ENCODE peak calls at places on chromosome 5, in four cellular contexts. Y is tibial nerve, G is astrocyte of the spinal cord, A is AG04450. D is an unnamed sample.

GRCh38 chr5:175788155-175788787 is 83.1 kb upstream of the CPLX2 start:
- DNase-seq in Y (no peak), G (no peak), A (no peak), D (no peak)

GRCh38 chr5:139711852-139712171 is 63.7 kb downstream of the CXXC5 start:
- DNase-seq in Y (no peak), G (no peak), A (no peak), D (no peak)

GRCh38 chr5:75461679-75462078 is 49.8 kb downstream of the CERT1 start:
- DNase-seq in Y (no peak), G (no peak), A (no peak), D (no peak)

GRCh38 chr5:139058121-139058520 is 140.0 kb downstream of the SIL1 start:
- DNase-seq in Y (no peak), G (peak), A (no peak), D (no peak)

GRCh38 chr5:102540251-102540812 is 41.5 kb upstream of the SLCO6A1 start:
- DNase-seq in Y (no peak), G (no peak), A (no peak), D (no peak)

GRCh38 chr5:159695741-159696294 is 220.5 kb upstream of the ADRA1B start:
- DNase-seq in Y (no peak), G (no peak), A (no peak), D (no peak)

GRCh38 chr5:138138949-138139775 is at the start of gene NME5:
- DNase-seq in Y (no peak), G (peak), A (no peak), D (peak)

GRCh38 chr5:172775326-172776234 is 4.6 kb upstream of the DUSP1 start:
- DNase-seq in Y (peak), G (peak), A (no peak), D (no peak)

GRCh38 chr5:147737921-147738320 is 44.6 kb downstream of the JAKMIP2 start:
- DNase-seq in Y (no peak), G (no peak), A (no peak), D (no peak)

GRCh38 chr5:39119404-39120051 is 45.3 kb upstream of the RICTOR start:
- DNase-seq in Y (no peak), G (no peak), A (no peak), D (no peak)

GRCh38 chr5:141439411-141440141 is 9.3 kb downstream of the PCDHGA12 start:
- DNase-seq in Y (no peak), G (no peak), A (no peak), D (no peak)

GRCh38 chr5:135269224-135269623 is 129.8 kb downstream of the MACROH2A1 start:
- DNase-seq in Y (no peak), G (peak), A (no peak), D (no peak)

GRCh38 chr5:91339053-91339710 is 43.9 kb downstream of the ARRDC3 start:
- DNase-seq in Y (no peak), G (peak), A (no peak), D (no peak)

GRCh38 chr5:15621094-15621493 is 121.1 kb downstream of the FBXL7 start:
- DNase-seq in Y (no peak), G (peak), A (no peak), D (no peak)

GRCh38 chr5:139451878-139452660 is 10.5 kb downstream of the ECSCR start:
- DNase-seq in Y (no peak), G (no peak), A (no peak), D (no peak)

GRCh38 chr5:3590967-3591900 is 4.4 kb upstream of the IRX1 start:
- DNase-seq in Y (no peak), G (no peak), A (no peak), D (no peak)

GRCh38 chr5:466661-467310 is 23.8 kb downstream of the EXOC3 start:
- DNase-seq in Y (peak), G (no peak), A (no peak), D (no peak)

GRCh38 chr5:120841830-120842229 is 377.7 kb downstream of the PRR16 start:
- DNase-seq in Y (no peak), G (no peak), A (no peak), D (no peak)

GRCh38 chr5:150208187-150209015 is 18.5 kb downstream of the SLC6A7 start:
- DNase-seq in Y (no peak), G (peak), A (no peak), D (no peak)

GRCh38 chr5:17132444-17133083 is 84.9 kb upstream of the BASP1 start:
- DNase-seq in Y (no peak), G (peak), A (no peak), D (no peak)

GRCh38 chr5:181061645-181062044 is 21.6 kb downstream of the BTNL9 start:
- DNase-seq in Y (no peak), G (no peak), A (no peak), D (no peak)

GRCh38 chr5:74865293-74865798 is 841 bp downstream of the FAM169A start:
- DNase-seq in Y (no peak), G (no peak), A (no peak), D (no peak)

GRCh38 chr5:106876665-106877194 is 794.0 kb downstream of the EFNA5 start:
- DNase-seq in Y (no peak), G (no peak), A (no peak), D (no peak)

GRCh38 chr5:103375356-103375755 is 116.8 kb downstream of the MACIR start:
- DNase-seq in Y (no peak), G (peak), A (peak), D (no peak)

GRCh38 chr5:78467744-78468357 is 107.4 kb downstream of the SCAMP1 start:
- DNase-seq in Y (no peak), G (peak), A (peak), D (no peak)

GRCh38 chr5:37734114-37734513 is 105.7 kb downstream of the GDNF start:
- DNase-seq in Y (no peak), G (no peak), A (no peak), D (no peak)

GRCh38 chr5:118451697-118452247 is 536.6 kb downstream of the DTWD2 start:
- DNase-seq in Y (no peak), G (no peak), A (no peak), D (no peak)

GRCh38 chr5:89117131-89117644 is 234.2 kb upstream of the MEF2C start:
- DNase-seq in Y (no peak), G (no peak), A (no peak), D (no peak)

GRCh38 chr5:33964132-33964531 is 20.4 kb downstream of the SLC45A2 start:
- DNase-seq in Y (no peak), G (no peak), A (no peak), D (no peak)

GRCh38 chr5:168261212-168261575 is 30.3 kb upstream of the WWC1 start:
- DNase-seq in Y (no peak), G (no peak), A (no peak), D (no peak)
- TF ChIP-seq CTCF in Y (no peak), G (no peak), A (no peak), D (no peak)

GRCh38 chr5:12023614-12024241 is 119.5 kb upstream of the CTNND2 start:
- DNase-seq in Y (no peak), G (peak), A (no peak), D (no peak)
- TF ChIP-seq CTCF in Y (peak), G (peak), A (peak), D (peak)

DNA sequence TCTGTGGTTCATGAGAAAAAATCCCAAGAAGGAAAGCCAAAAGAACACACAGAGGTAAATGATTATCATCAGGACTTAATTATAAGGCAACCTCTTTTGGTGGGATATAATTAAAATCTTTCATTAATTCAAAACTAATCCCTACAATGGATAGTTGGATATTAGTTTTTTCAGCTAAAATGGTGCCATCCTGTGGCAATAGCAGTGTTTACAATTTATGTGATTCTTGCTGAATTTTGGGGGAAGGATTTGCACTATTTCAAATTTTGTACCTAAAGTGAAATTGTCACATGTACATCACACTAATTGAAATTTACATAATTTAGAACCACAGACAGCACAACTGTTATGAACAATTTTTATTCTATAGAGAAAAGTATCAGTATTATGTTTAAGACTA is 67.0 kb downstream of the CAST start:
- DNase-seq in Y (no peak), G (no peak), A (no peak), D (no peak)
- TF ChIP-seq CTCF in Y (no peak), G (peak), A (peak), D (peak)

DNA sequence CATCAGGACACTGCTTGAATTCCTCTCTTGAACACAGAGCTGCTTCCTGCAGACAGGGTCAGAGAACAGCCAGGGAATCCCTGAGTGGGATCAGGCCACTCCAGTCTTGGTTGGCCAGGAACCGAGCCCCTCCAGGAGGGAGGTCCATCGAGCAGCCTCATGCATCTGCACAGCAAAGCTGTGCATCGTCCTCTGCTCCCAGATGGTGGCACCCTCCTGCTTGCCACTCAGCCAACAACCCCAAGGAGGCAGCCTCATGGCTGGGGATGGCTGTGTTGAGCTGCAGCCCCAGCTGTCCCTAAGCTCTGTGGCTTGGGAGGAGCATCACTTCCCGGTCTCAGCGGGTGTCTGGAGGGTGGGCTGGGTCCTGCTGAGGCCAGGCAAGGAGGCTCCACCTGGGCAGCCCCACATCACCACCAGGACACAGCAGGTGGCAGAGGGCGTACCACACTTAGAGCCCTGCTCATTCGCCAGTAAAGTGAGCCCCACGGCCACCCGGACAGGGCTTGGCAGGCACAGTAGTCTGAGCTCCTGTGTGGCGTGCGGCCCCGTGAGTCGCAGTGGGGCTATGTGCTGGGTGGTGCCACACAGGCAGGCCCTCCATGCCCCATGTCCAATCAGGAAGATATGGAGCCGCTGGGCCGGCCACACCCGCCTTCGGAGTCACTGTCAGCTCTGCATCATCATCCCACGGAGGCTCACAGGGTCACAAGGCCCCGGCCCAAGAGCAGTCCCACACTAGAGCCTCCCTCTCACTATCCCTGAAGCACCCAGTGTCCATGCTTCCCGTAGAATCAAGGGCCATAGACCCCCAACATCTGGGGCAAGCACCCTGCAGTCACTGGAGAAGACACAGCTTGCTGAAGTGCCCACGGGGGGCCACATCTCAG is 11.9 kb downstream of the LPCAT1 start:
- DNase-seq in Y (peak), G (peak), A (no peak), D (peak)
- TF ChIP-seq CTCF in Y (no peak), G (peak), A (peak), D (no peak)

DNA sequence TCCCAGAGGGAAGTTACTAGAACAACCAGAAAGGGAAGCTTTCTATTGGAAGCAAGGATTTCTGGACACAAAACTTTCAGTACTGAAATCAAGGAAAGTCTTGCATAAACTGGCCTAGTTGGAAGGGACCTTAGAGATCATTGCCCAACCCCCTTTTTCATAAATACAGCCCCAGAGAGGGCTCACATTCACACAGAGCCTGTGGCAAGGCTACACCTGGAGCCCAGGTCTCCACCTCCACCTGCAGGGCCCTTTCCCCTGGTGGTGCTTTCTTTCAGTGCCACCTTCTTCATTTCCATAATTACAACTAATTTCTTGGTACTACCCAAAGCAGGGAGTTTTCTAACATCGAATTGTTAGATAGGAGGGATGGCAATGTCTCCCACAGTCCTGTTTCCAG is 85.7 kb downstream of the ADRB2 start:
- DNase-seq in Y (no peak), G (no peak), A (no peak), D (no peak)
- TF ChIP-seq CTCF in Y (no peak), G (no peak), A (no peak), D (no peak)

DNA sequence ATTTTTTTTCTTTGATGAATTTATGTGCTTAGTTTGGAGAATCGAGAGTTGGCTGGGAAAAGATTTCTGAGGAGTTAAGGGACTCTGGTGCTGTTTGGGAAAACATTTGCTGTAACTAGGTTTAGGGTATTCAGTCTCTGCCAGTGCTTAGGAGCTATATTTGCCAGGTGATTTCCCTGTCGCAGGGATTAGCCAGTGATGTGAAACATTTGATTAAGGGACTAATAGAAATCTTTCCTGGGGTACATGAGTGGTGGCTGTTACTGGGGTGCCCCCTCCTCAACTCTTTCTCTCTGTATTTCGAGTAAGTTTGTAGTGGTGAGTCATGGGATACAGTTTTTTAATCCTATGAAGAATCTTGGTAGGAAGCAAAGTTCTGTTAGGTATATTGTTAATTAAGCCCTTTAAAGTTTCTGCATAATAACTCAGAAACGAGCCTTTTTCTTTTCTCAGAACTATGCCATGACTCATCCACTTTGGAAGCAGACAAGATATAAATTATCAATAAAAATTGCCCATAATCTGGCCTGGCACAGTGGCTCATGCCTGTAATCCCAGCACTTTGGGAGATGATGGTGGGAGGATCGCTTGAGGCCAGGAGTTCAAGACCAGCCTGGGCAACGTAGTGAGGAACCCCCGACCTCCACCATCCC is 18.6 kb downstream of the RGMB start:
- DNase-seq in Y (no peak), G (peak), A (no peak), D (no peak)
- TF ChIP-seq CTCF in Y (no peak), G (no peak), A (no peak), D (no peak)

D was measured in mesothelial cell of epicardium.